ENCODE peak calls at places on chromosomes 12 and 14, in nine cellular contexts. W is uterus, Q is PC-3, C is thyroid gland, M is tibial nerve, P is lung, Y is mucosa of descending colon, H is endothelial cell of umbilical vein, I is sigmoid colon. V is an unnamed sample. For H3K36me3, the result is how much of the 10 kb centered on the place peaks cover.

GRCh38 chr12:78060186-78060585 is 229.5 kb downstream of the NAV3 start:
- DNase-seq in I (no peak), C (no peak), P (no peak), M (no peak), W (no peak), Q (peak), Y (no peak), H (no peak), V (peak)

GRCh38 chr14:34113051-34113511 is 162.2 kb upstream of the EGLN3 start:
- DNase-seq in Y (no peak), I (no peak), H (no peak), Q (peak), C (no peak), W (no peak), M (no peak), P (no peak), V (peak)

GRCh38 chr12:42967850-42968249 is 378.3 kb upstream of the PRICKLE1 start:
- DNase-seq in I (no peak), Y (no peak), Q (no peak), W (no peak), M (no peak), H (no peak), C (no peak), P (no peak), V (no peak)

GRCh38 chr12:130041983-130042812 is 120.1 kb upstream of the FZD10 start:
- DNase-seq in W (no peak), H (no peak), M (no peak), Q (no peak), Y (no peak), I (no peak), C (peak), P (peak), V (peak)

GRCh38 chr14:20684662-20685456 is 499 bp downstream of the RNASE4 start:
- DNase-seq in P (peak), C (peak), H (no peak), M (no peak), Y (peak), I (peak), W (peak), Q (peak), V (peak)

GRCh38 chr14:32940066-32940651 is 1.5 kb downstream of the NPAS3 start:
- DNase-seq in Q (peak), W (no peak), Y (no peak), C (no peak), I (no peak), H (peak), P (no peak), M (no peak), V (no peak)

GRCh38 chr12:131035268-131035681 is 81.6 kb downstream of the ADGRD1 start:
- DNase-seq in M (no peak), W (no peak), Q (no peak), H (no peak), Y (peak), I (no peak), C (peak), P (no peak), V (no peak)

GRCh38 chr14:99168330-99168729 is 103.7 kb downstream of the BCL11B start:
- DNase-seq in W (no peak), M (no peak), Y (no peak), I (no peak), H (no peak), Q (no peak), C (no peak), P (no peak), V (no peak)

GRCh38 chr14:93832665-93833064 is 44.4 kb upstream of the PRIMA1 start:
- DNase-seq in H (no peak), W (peak), C (peak), P (no peak), M (no peak), Q (no peak), Y (no peak), I (peak), V (no peak)

GRCh38 chr12:124236651-124237050 is 58.2 kb upstream of the RFLNA start:
- DNase-seq in Q (no peak), P (no peak), Y (no peak), I (no peak), W (no peak), H (peak), M (no peak), C (no peak), V (peak)

GRCh38 chr12:124654666-124655316 is 87.4 kb upstream of the NCOR2 start:
- DNase-seq in Y (peak), I (peak), W (peak), C (peak), M (no peak), H (no peak), Q (no peak), P (peak), V (no peak)

GRCh38 chr12:50174971-50175715 is 8.0 kb upstream of the CERS5 start:
- DNase-seq in C (peak), Y (no peak), W (no peak), H (peak), P (peak), I (no peak), M (no peak), Q (peak), V (no peak)

GRCh38 chr14:101185081-101185835 is 281.7 kb upstream of the RTL1 start:
- DNase-seq in Y (no peak), I (no peak), P (peak), C (no peak), H (no peak), Q (no peak), W (peak), M (no peak), V (no peak)

GRCh38 chr14:101182476-101182875 is 279.0 kb upstream of the RTL1 start:
- DNase-seq in M (no peak), Y (no peak), H (no peak), P (no peak), W (peak), C (no peak), Q (no peak), I (no peak), V (no peak)

GRCh38 chr14:101184562-101184961 is 281.0 kb upstream of the RTL1 start:
- DNase-seq in P (no peak), M (no peak), H (no peak), C (no peak), Q (no peak), W (no peak), I (no peak), Y (no peak), V (no peak)

GRCh38 chr14:101184104-101184455 is 280.6 kb upstream of the RTL1 start:
- DNase-seq in P (peak), M (no peak), H (no peak), Q (no peak), Y (no peak), W (peak), C (no peak), I (no peak), V (no peak)

DNA sequence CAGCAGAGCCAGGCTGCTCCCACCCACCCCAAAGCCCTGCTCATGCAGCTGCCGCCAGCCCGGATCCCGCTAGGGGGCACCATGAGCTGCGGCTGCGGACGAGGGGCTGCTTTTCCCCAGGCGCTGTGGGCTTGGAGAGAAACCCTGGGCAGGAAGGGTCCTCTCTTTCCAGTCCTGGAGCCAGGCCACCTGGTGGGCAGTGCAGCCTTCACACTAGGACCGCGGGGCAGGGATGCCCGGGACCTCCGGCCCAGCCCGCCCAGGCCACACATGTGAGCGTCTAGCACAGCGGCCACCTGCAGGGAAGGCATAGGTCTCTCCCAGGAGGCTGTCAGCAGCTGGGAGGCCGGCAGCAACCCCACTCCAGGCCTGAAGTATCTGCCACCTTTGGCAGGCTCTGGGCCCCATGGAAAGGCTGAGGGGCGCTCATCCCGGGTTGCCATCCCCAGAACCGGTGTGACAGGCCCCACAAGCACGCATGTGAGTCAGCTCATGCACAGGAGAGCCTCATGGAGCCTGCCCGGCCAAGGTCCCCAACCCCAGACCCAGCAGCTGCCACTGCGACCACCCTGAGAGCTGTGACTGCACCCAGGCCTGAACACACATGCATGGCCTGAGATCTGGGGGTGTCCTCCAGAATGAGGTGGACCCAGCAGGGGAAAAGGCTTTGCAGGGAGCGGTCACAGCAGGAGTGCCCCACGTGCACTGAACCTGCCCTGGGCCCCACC is 280.0 kb upstream of the RTL1 start:
- DNase-seq in M (no peak), Y (no peak), Q (no peak), W (peak), H (peak), C (no peak), P (peak), I (no peak), V (no peak)
- TF ChIP-seq CTCF in M (peak), Y (no peak), Q (peak), W (peak), H (peak), C (no peak), P (no peak), I (peak), V (peak)

DNA sequence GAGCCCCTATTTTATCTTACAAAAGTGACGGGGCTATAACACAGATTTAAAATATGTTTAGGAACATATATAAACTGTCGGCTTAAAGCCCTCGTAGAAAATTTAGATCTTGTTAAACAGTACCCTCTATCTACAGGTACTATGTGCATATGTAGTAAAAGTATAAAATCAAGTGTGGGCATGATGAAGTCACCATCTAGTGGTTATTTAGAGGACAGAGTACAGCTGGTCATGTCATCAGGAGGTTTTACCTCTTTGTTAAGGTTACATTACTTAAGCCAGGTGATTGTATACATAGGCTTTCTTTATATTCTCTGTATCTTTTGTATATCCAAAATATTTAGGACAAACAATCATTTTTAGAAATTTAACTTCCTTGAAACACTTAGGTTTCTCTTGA is 18.2 kb upstream of the TNS2 start:
- DNase-seq in W (no peak), Q (no peak), I (no peak), Y (no peak), H (no peak), M (no peak), P (no peak), C (no peak), V (no peak)
- H3K36me3 ChIP-seq in W (under half), Q (half or more), I (half or more), Y (under half), H (under half), M (half or more), P (under half), C (half or more), V (half or more)

GRCh38 chr14:74670726-74671125 is 42.2 kb downstream of the AREL1 start:
- DNase-seq in P (no peak), Q (peak), W (no peak), H (peak), C (no peak), Y (no peak), M (no peak), I (no peak), V (peak)
- TF ChIP-seq CTCF in P (no peak), Q (no peak), W (no peak), H (no peak), C (no peak), Y (no peak), M (no peak), I (no peak), V (no peak)

DNA sequence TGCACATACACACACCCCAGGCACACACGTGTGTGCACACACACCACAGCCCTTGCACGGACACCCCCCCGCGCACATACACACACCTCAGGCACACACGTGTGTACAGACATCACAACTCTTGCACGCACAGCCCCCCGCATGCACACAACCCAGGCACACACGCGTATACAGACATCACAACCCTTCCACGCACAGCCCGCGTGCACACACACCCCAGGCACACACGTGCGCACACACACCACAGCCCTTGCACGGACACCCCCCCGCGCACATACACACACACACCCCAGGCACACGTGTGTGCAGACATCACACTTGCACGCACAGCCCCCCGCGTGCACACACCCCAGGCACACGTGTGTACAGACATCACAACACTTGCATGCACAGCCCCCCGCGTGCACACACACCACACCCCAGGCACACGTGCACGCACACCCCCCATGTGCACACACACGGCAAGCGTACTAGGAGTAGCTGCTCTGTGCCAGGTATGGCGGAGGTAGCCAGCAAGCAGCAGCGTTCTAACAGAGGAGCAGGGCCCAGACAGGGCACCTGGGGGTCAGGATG is 18.2 kb upstream of the ANKLE2 start:
- DNase-seq in I (no peak), H (no peak), W (no peak), Y (no peak), Q (no peak), M (no peak), P (no peak), C (no peak), V (no peak)
- H3K36me3 ChIP-seq in I (half or more), H (half or more), W (under half), Y (under half), Q (half or more), M (under half), P (half or more), C (half or more), V (half or more)

GRCh38 chr12:102095677-102096263 is 24.1 kb downstream of the NUP37 start:
- DNase-seq in Y (no peak), C (no peak), I (no peak), W (no peak), P (no peak), M (no peak), Q (peak), H (peak), V (peak)
- TF ChIP-seq CTCF in Y (peak), C (no peak), I (no peak), W (peak), P (no peak), M (no peak), Q (peak), H (peak), V (peak)

DNA sequence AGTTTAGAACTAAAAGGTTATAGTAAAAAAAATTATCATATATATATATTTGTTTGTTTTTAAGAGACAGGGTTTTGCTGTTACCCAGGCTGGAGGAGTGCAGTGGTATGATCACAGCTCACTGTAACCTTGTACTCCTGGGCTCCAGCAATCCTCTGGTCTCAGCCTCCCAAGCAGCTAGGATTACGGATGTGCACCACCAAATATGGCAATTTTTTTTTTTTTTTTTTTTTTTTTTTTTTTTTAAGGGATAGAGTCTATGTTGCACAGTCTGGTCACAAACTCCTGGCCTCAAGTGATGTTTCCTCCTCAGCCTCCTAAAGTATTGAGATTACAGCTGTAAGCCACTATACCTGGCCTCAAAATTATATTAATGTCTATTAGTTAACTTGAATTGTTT is 48.7 kb downstream of the PAPLN start:
- DNase-seq in Y (no peak), W (no peak), I (no peak), Q (no peak), C (no peak), M (no peak), P (no peak), H (no peak), V (no peak)
- H3K36me3 ChIP-seq in Y (under half), W (under half), I (under half), Q (under half), C (under half), M (under half), P (under half), H (under half), V (under half)

GRCh38 chr14:95875831-95876768 is 532 bp upstream of the TUNAR start:
- DNase-seq in Y (no peak), C (no peak), H (no peak), P (no peak), M (no peak), I (no peak), Q (no peak), W (no peak), V (no peak)

GRCh38 chr14:95877633-95878032 is 1.0 kb downstream of the TUNAR start:
- DNase-seq in W (no peak), I (no peak), H (no peak), C (no peak), Q (no peak), P (no peak), Y (no peak), M (no peak), V (no peak)

GRCh38 chr14:95872777-95873176 is 3.9 kb upstream of the TUNAR start:
- DNase-seq in Y (no peak), W (no peak), M (no peak), Q (no peak), P (no peak), I (no peak), H (no peak), C (no peak), V (no peak)

GRCh38 chr14:95871531-95871930 is 5.1 kb upstream of the TUNAR start:
- DNase-seq in Y (no peak), C (no peak), Q (no peak), M (no peak), W (no peak), I (no peak), P (no peak), H (no peak), V (no peak)

GRCh38 chr14:95876769-95877490 is at the start of gene TUNAR:
- DNase-seq in W (no peak), C (no peak), I (no peak), Y (no peak), P (no peak), M (no peak), Q (no peak), H (no peak), V (no peak)
- TF ChIP-seq CTCF in W (no peak), C (no peak), I (no peak), Y (no peak), P (no peak), M (no peak), Q (no peak), H (no peak), V (no peak)

GRCh38 chr14:52871606-52872005 is 79.2 kb downstream of the FERMT2 start:
- DNase-seq in W (no peak), I (no peak), P (no peak), Q (peak), C (no peak), M (no peak), Y (no peak), H (no peak), V (no peak)

GRCh38 chr14:52875707-52876106 is 75.1 kb downstream of the FERMT2 start:
- DNase-seq in C (no peak), Y (no peak), W (no peak), I (no peak), Q (no peak), M (no peak), H (no peak), P (no peak), V (no peak)

GRCh38 chr14:52874389-52874788 is 76.5 kb downstream of the FERMT2 start:
- DNase-seq in W (no peak), Q (no peak), I (no peak), H (no peak), Y (no peak), M (no peak), P (no peak), C (no peak), V (no peak)

GRCh38 chr14:52873694-52874093 is 77.2 kb downstream of the FERMT2 start:
- DNase-seq in C (no peak), P (no peak), H (no peak), Y (no peak), M (peak), Q (no peak), W (peak), I (peak), V (no peak)

GRCh38 chr14:52873096-52873495 is 77.8 kb downstream of the FERMT2 start:
- DNase-seq in C (no peak), H (no peak), M (no peak), I (no peak), P (no peak), W (no peak), Q (no peak), Y (no peak), V (no peak)
- H3K36me3 ChIP-seq in C (under half), H (under half), M (under half), I (half or more), P (under half), W (under half), Q (under half), Y (under half), V (half or more)

DNA sequence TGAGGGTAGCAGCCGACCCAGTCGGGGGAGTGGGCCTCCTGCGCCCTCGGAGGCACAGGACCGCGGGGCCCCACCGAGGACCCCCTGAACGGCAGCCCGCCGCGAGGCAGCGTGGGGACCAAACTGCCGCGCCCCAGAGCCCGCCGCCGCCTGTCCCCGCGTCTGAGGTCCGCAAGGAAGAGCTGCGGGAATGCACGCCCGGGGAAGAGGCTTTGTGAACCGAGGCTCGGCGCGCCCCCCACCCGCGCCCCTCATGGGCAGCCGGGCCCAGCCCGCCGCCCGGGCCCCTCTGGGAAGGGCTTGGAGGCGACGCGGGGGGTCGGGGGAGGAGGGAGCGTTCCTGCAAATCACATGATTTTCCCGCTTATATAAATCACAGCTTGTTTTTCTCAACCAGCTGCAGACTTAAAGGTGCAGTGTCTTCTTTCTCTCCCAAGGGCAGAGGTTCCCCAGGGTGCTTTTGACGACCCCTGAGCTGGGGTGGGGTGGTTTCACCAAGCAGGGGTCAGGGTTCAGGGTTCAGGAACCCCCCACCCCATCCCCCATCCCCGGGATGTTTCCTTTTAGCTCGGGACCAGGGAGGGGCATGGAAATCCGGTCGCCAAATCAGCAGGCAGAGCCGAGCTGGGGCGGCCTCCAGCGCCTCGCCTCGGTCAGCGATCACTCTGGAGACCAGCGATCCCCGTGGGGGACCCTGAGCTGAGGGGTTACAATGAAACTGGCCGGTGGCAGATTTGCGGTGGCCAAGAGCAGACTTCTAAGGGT is 44.7 kb upstream of the ATP23 start:
- DNase-seq in I (peak), Q (no peak), H (peak), W (peak), M (peak), P (peak), C (peak), Y (peak), V (peak)
- TF ChIP-seq CTCF in I (peak), Q (no peak), H (no peak), W (peak), M (no peak), P (no peak), C (no peak), Y (peak), V (peak)

V was measured in brain microvascular endothelial cell.